ENCODE peak calls at places on chromosome 18, in four cellular contexts. Z is GM18507, P is heart left ventricle, H is sciatic nerve. D is an unnamed sample.
A peak's percentile ranks its signal among the peaks of the same experiment; 100 is the strongest.

GRCh38 chr18:6836331-6836730 is 106.8 kb downstream of the ARHGAP28 start:
- DNase-seq in P (no peak), H (no peak), Z (no peak), D (no peak)

GRCh38 chr18:12236934-12237832 is 17.0 kb upstream of the CIDEA start:
- DNase-seq in P (peak; percentile 75), H (peak; percentile 90), Z (peak; percentile 71), D (peak; percentile 89)

GRCh38 chr18:48939368-48940097 is 11.2 kb downstream of the SMAD7 start:
- DNase-seq in Z (no peak), H (peak; percentile 72), P (peak; percentile 81), D (peak; percentile 75)

GRCh38 chr18:29430416-29430815 is 1253.5 kb upstream of the CDH2 start:
- DNase-seq in P (no peak), Z (no peak), H (no peak), D (no peak)

GRCh38 chr18:2656237-2657042 is 914 bp downstream of the SMCHD1 start:
- DNase-seq in P (peak; percentile 73), Z (no peak), H (peak; percentile 69), D (peak; percentile 81)

GRCh38 chr18:67154979-67155378 is 361.5 kb downstream of the DSEL start:
- DNase-seq in H (no peak), P (no peak), Z (no peak), D (no peak)

GRCh38 chr18:48868468-48869466 is 82.0 kb downstream of the SMAD7 start:
- DNase-seq in P (peak; percentile 23), Z (peak; percentile 70), H (no peak), D (no peak)

GRCh38 chr18:25561923-25562322 is 210.0 kb upstream of the ZNF521 start:
- DNase-seq in H (no peak), Z (no peak), P (no peak), D (no peak)

GRCh38 chr18:58222439-58223125 is 178.6 kb downstream of the NEDD4L start:
- DNase-seq in P (no peak), H (no peak), Z (no peak), D (no peak)

GRCh38 chr18:73409242-73409641 is 541.5 kb upstream of the NETO1 start:
- DNase-seq in P (no peak), Z (no peak), H (no peak), D (no peak)

GRCh38 chr18:63741769-63742168 is 33.4 kb upstream of the SERPINB7 start:
- DNase-seq in Z (no peak), H (no peak), P (no peak), D (no peak)

GRCh38 chr18:10752407-10752806 is 226.6 kb downstream of the NAPG start:
- DNase-seq in P (no peak), H (no peak), Z (no peak), D (no peak)

GRCh38 chr18:56000041-56000440 is 412.0 kb upstream of the TCF4 start:
- DNase-seq in H (no peak), P (no peak), Z (no peak), D (no peak)

GRCh38 chr18:36759167-36759776 is 69.5 kb downstream of the TPGS2 start:
- DNase-seq in P (no peak), H (no peak), Z (no peak), D (peak; percentile 37)

GRCh38 chr18:26082475-26082874 is 7.9 kb downstream of the SS18 start:
- DNase-seq in P (no peak), H (no peak), Z (no peak), D (no peak)

GRCh38 chr18:38305941-38306340 is 740.3 kb upstream of the CELF4 start:
- DNase-seq in Z (no peak), H (no peak), P (no peak), D (no peak)

GRCh38 chr18:47334966-47335365 is 83.5 kb upstream of the SKOR2 start:
- DNase-seq in H (no peak), P (no peak), Z (no peak), D (no peak)

GRCh38 chr18:48455555-48456478 is 46.6 kb upstream of the ZBTB7C start:
- DNase-seq in Z (no peak), H (no peak), P (no peak), D (no peak)

GRCh38 chr18:48279312-48279711 is 129.9 kb downstream of the ZBTB7C start:
- DNase-seq in H (no peak), P (no peak), Z (no peak), D (no peak)

GRCh38 chr18:62325806-62326645 is 916 bp downstream of the TNFRSF11A start:
- DNase-seq in Z (no peak), P (no peak), H (no peak), D (no peak)

GRCh38 chr18:50653402-50654093 is 93.7 kb downstream of the MAPK4 start:
- DNase-seq in Z (no peak), P (peak; percentile 83), H (no peak), D (no peak)

GRCh38 chr18:2589345-2590060 is 18.1 kb downstream of the NDC80 start:
- DNase-seq in P (no peak), H (no peak), Z (no peak), D (no peak)

GRCh38 chr18:70194227-70194890 is 11.1 kb downstream of the RTTN start:
- DNase-seq in P (no peak), Z (no peak), H (no peak), D (no peak)

GRCh38 chr18:69085933-69086332 is 288.1 kb downstream of the CCDC102B start:
- DNase-seq in P (no peak), H (no peak), Z (no peak), D (no peak)

GRCh38 chr18:21117385-21118135 is 5.9 kb upstream of the ROCK1 start:
- DNase-seq in H (no peak), P (no peak), Z (no peak), D (no peak)

GRCh38 chr18:54240629-54241107 is 16.2 kb upstream of the MBD2 start:
- DNase-seq in P (peak; percentile 33), Z (no peak), H (no peak), D (peak; percentile 88)

GRCh38 chr18:41378628-41379027 is 576.4 kb upstream of the PIK3C3 start:
- DNase-seq in Z (no peak), P (no peak), H (no peak), D (no peak)

GRCh38 chr18:46071894-46072867 is at the start of gene PSTPIP2:
- DNase-seq in P (peak; percentile 70), Z (no peak), H (peak; percentile 81), D (peak; percentile 90)

GRCh38 chr18:49725809-49726514 is 87.4 kb downstream of the ACAA2 start:
- DNase-seq in P (peak; percentile 81), H (peak; percentile 84), Z (no peak), D (no peak)

GRCh38 chr18:9336827-9337226 is 2.3 kb downstream of the TWSG1 start:
- DNase-seq in H (no peak), Z (no peak), P (no peak), D (no peak)

GRCh38 chr18:79714531-79715240 is 35.1 kb downstream of the CTDP1 start:
- DNase-seq in H (no peak), P (peak; percentile 10), Z (no peak), D (no peak)